ENCODE peak calls at places on chromosomes 6 and 20, in seven cellular contexts. One of them, this sample, is unnamed.

GRCh38 chr6:21158873-21159272 is 434.7 kb upstream of the SOX4 start:
- DNase-seq in HepG2: no peak
- DNase-seq in IMR-90: no peak
- DNase-seq in cardiac muscle cell: no peak
- DNase-seq in stomach: no peak
- DNase-seq in MM.1S: no peak
- DNase-seq in ovary: no peak
- DNase-seq in this sample: no peak

GRCh38 chr6:14453712-14454466 is 336.3 kb downstream of the CD83 start:
- DNase-seq in cardiac muscle cell: no peak
- DNase-seq in MM.1S: no peak
- DNase-seq in ovary: no peak
- DNase-seq in stomach: no peak
- DNase-seq in HepG2: no peak
- DNase-seq in IMR-90: no peak
- DNase-seq in this sample: no peak

GRCh38 chr6:154686162-154686561 is 47.1 kb upstream of the SCAF8 start:
- DNase-seq in IMR-90: no peak
- DNase-seq in HepG2: no peak
- DNase-seq in MM.1S: no peak
- DNase-seq in ovary: no peak
- DNase-seq in cardiac muscle cell: no peak
- DNase-seq in stomach: no peak
- DNase-seq in this sample: no peak

GRCh38 chr6:31713465-31713864 is 1.7 kb upstream of the LY6G6D start:
- DNase-seq in IMR-90: no peak
- DNase-seq in stomach: no peak
- DNase-seq in ovary: no peak
- DNase-seq in MM.1S: no peak
- DNase-seq in cardiac muscle cell: no peak
- DNase-seq in HepG2: no peak
- DNase-seq in this sample: no peak

GRCh38 chr6:610882-611281 is 46.0 kb downstream of the HUS1B start:
- DNase-seq in stomach: no peak
- DNase-seq in ovary: no peak
- DNase-seq in IMR-90: no peak
- DNase-seq in MM.1S: no peak
- DNase-seq in cardiac muscle cell: no peak
- DNase-seq in HepG2: no peak
- DNase-seq in this sample: no peak

GRCh38 chr20:50141811-50142561 is 11.5 kb downstream of the PEDS1 start:
- DNase-seq in MM.1S: no peak
- DNase-seq in HepG2: no peak
- DNase-seq in cardiac muscle cell: no peak
- DNase-seq in stomach: no peak
- DNase-seq in IMR-90: no peak
- DNase-seq in ovary: no peak
- DNase-seq in this sample: no peak

GRCh38 chr6:155125916-155126315 is 130.8 kb downstream of the TIAM2 start:
- DNase-seq in ovary: no peak
- DNase-seq in MM.1S: no peak
- DNase-seq in cardiac muscle cell: no peak
- DNase-seq in IMR-90: peak; percentile 80
- DNase-seq in stomach: no peak
- DNase-seq in HepG2: no peak
- DNase-seq in this sample: no peak

GRCh38 chr6:158754738-158755137 is 64.4 kb downstream of the EZR start:
- DNase-seq in HepG2: no peak
- DNase-seq in MM.1S: no peak
- DNase-seq in stomach: no peak
- DNase-seq in cardiac muscle cell: no peak
- DNase-seq in IMR-90: no peak
- DNase-seq in ovary: no peak
- DNase-seq in this sample: no peak

GRCh38 chr20:18740726-18741125 is 72.9 kb upstream of the SCP2D1 start:
- DNase-seq in HepG2: no peak
- DNase-seq in cardiac muscle cell: no peak
- DNase-seq in stomach: no peak
- DNase-seq in IMR-90: no peak
- DNase-seq in ovary: no peak
- DNase-seq in MM.1S: no peak
- DNase-seq in this sample: no peak

GRCh38 chr6:26025047-26025893 is 62.0 kb upstream of the HFE start:
- DNase-seq in MM.1S: peak; percentile 30
- DNase-seq in stomach: no peak
- DNase-seq in cardiac muscle cell: peak; percentile 80
- DNase-seq in ovary: no peak
- DNase-seq in HepG2: peak; percentile 63
- DNase-seq in IMR-90: peak; percentile 91
- DNase-seq in this sample: no peak

GRCh38 chr6:150037526-150038201 is 12.3 kb upstream of the RAET1L start:
- DNase-seq in cardiac muscle cell: no peak
- DNase-seq in MM.1S: no peak
- DNase-seq in HepG2: no peak
- DNase-seq in ovary: no peak
- DNase-seq in stomach: no peak
- DNase-seq in IMR-90: no peak
- DNase-seq in this sample: no peak

GRCh38 chr6:32190946-32191677 is 1.1 kb upstream of the PBX2 start:
- DNase-seq in cardiac muscle cell: no peak
- DNase-seq in HepG2: no peak
- DNase-seq in stomach: no peak
- DNase-seq in ovary: peak; percentile 51
- DNase-seq in IMR-90: no peak
- DNase-seq in MM.1S: no peak
- DNase-seq in this sample: no peak

GRCh38 chr6:157021267-157022021 is 244.3 kb downstream of the ARID1B start:
- DNase-seq in IMR-90: peak; percentile 81
- DNase-seq in cardiac muscle cell: peak; percentile 90
- DNase-seq in ovary: peak; percentile 93
- DNase-seq in MM.1S: peak; percentile 79
- DNase-seq in HepG2: peak; percentile 91
- DNase-seq in stomach: peak; percentile 90
- DNase-seq in this sample: peak; percentile 82

GRCh38 chr6:4903751-4904370 is 100.0 kb downstream of the RPP40 start:
- DNase-seq in MM.1S: no peak
- DNase-seq in ovary: no peak
- DNase-seq in IMR-90: no peak
- DNase-seq in HepG2: no peak
- DNase-seq in stomach: no peak
- DNase-seq in cardiac muscle cell: no peak
- DNase-seq in this sample: no peak

GRCh38 chr6:106359989-106360409 is 518 bp upstream of the CRYBG1 start:
- DNase-seq in ovary: no peak
- DNase-seq in HepG2: no peak
- DNase-seq in stomach: no peak
- DNase-seq in IMR-90: no peak
- DNase-seq in MM.1S: no peak
- DNase-seq in cardiac muscle cell: no peak
- DNase-seq in this sample: no peak

GRCh38 chr20:13141541-13141940 is 79.5 kb upstream of the ISM1 start:
- DNase-seq in MM.1S: no peak
- DNase-seq in IMR-90: no peak
- DNase-seq in ovary: no peak
- DNase-seq in HepG2: no peak
- DNase-seq in cardiac muscle cell: no peak
- DNase-seq in stomach: no peak
- DNase-seq in this sample: no peak

GRCh38 chr6:2798586-2799134 is 33.5 kb downstream of the WRNIP1 start:
- DNase-seq in HepG2: no peak
- DNase-seq in stomach: no peak
- DNase-seq in cardiac muscle cell: no peak
- DNase-seq in MM.1S: no peak
- DNase-seq in ovary: no peak
- DNase-seq in IMR-90: no peak
- DNase-seq in this sample: no peak

GRCh38 chr6:18101271-18101670 is 21.2 kb downstream of the NHLRC1 start:
- DNase-seq in cardiac muscle cell: no peak
- DNase-seq in IMR-90: peak; percentile 73
- DNase-seq in ovary: no peak
- DNase-seq in HepG2: no peak
- DNase-seq in stomach: no peak
- DNase-seq in MM.1S: no peak
- DNase-seq in this sample: no peak

GRCh38 chr6:40394381-40394780 is 192.8 kb downstream of the LRFN2 start:
- DNase-seq in HepG2: no peak
- DNase-seq in stomach: no peak
- DNase-seq in IMR-90: no peak
- DNase-seq in MM.1S: no peak
- DNase-seq in cardiac muscle cell: no peak
- DNase-seq in ovary: no peak
- DNase-seq in this sample: no peak

GRCh38 chr6:139996253-139996834 is 621.9 kb upstream of the CITED2 start:
- DNase-seq in cardiac muscle cell: no peak
- DNase-seq in HepG2: peak; percentile 48
- DNase-seq in ovary: no peak
- DNase-seq in MM.1S: peak; percentile 83
- DNase-seq in stomach: no peak
- DNase-seq in IMR-90: no peak
- DNase-seq in this sample: no peak
- TF ChIP-seq CTCF in cardiac muscle cell: no peak
- TF ChIP-seq CTCF in HepG2: peak; percentile 74
- TF ChIP-seq CTCF in ovary: no peak
- TF ChIP-seq CTCF in MM.1S: peak; percentile 56
- TF ChIP-seq CTCF in stomach: no peak
- TF ChIP-seq CTCF in IMR-90: peak; percentile 2
- TF ChIP-seq CTCF in this sample: no peak

GRCh38 chr6:84766796-84767590 is 2.6 kb upstream of the TBX18 start:
- DNase-seq in cardiac muscle cell: no peak
- DNase-seq in stomach: no peak
- DNase-seq in HepG2: no peak
- DNase-seq in ovary: no peak
- DNase-seq in MM.1S: no peak
- DNase-seq in IMR-90: no peak
- DNase-seq in this sample: no peak

GRCh38 chr6:84769247-84769646 is 4.8 kb upstream of the TBX18 start:
- DNase-seq in MM.1S: no peak
- DNase-seq in stomach: no peak
- DNase-seq in IMR-90: no peak
- DNase-seq in ovary: no peak
- DNase-seq in cardiac muscle cell: peak; percentile 72
- DNase-seq in HepG2: no peak
- DNase-seq in this sample: no peak

GRCh38 chr6:84770521-84770920 is 6.1 kb upstream of the TBX18 start:
- DNase-seq in MM.1S: no peak
- DNase-seq in stomach: no peak
- DNase-seq in IMR-90: no peak
- DNase-seq in cardiac muscle cell: no peak
- DNase-seq in ovary: no peak
- DNase-seq in HepG2: no peak
- DNase-seq in this sample: no peak

GRCh38 chr6:84767591-84768201 is 3.3 kb upstream of the TBX18 start:
- DNase-seq in HepG2: no peak
- DNase-seq in IMR-90: no peak
- DNase-seq in stomach: no peak
- DNase-seq in ovary: no peak
- DNase-seq in MM.1S: no peak
- DNase-seq in cardiac muscle cell: no peak
- DNase-seq in this sample: no peak

DNA sequence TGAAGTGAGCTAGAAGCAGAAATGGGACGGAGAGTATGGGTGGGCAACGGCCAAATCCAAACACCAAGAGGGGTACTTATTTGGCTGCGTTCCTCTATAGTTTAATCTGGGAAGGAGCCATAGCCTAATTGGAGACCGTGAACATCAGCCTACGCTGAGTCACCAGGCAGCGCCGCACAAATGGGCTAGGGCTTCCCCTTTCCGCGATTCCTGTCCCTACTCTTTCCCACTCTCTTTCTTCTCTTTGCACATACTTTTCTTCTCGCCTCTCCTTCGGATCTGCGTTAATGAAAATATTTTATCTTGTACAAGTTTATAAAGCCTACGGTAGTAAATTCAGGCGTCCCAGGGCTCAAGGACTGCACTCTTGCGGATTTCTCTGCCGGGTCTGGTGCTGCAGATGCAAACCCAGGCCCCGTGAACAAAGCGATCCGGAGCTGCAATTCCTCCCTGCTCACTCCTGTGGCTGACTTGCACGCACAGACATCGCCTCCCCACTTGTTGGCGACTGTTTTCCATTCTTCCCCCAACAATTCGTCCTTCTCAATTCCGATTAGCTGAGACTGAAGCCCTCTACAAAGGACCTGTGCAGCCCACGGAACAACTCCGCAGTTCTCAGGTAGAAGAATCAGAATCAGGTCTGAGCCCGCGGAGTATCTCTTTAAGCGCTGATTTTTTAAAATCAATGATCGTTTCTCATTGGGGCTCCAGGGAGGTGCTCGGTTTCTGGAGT is 4.2 kb upstream of the TBX18 start:
- DNase-seq in stomach: no peak
- DNase-seq in ovary: no peak
- DNase-seq in cardiac muscle cell: peak; percentile 78
- DNase-seq in HepG2: no peak
- DNase-seq in MM.1S: no peak
- DNase-seq in IMR-90: no peak
- DNase-seq in this sample: no peak
- H3K27me3 ChIP-seq in stomach: peaks cover 100% of the 10 kb centered on the region
- H3K27me3 ChIP-seq in ovary: peaks cover 5% of the 10 kb centered on the region
- H3K27me3 ChIP-seq in cardiac muscle cell: peaks cover 100% of the 10 kb centered on the region
- H3K27me3 ChIP-seq in HepG2: peaks cover 8% of the 10 kb centered on the region
- H3K27me3 ChIP-seq in MM.1S: no peaks in the 10 kb centered on the region
- H3K27me3 ChIP-seq in IMR-90: peaks cover 76% of the 10 kb centered on the region
- H3K27me3 ChIP-seq in this sample: peaks cover 74% of the 10 kb centered on the region

GRCh38 chr20:11692567-11692966 is 225.1 kb upstream of the BTBD3 start:
- DNase-seq in IMR-90: no peak
- DNase-seq in stomach: no peak
- DNase-seq in ovary: no peak
- DNase-seq in MM.1S: no peak
- DNase-seq in HepG2: no peak
- DNase-seq in cardiac muscle cell: no peak
- DNase-seq in this sample: no peak

GRCh38 chr20:11697646-11698045 is 220.0 kb upstream of the BTBD3 start:
- DNase-seq in IMR-90: no peak
- DNase-seq in HepG2: no peak
- DNase-seq in cardiac muscle cell: no peak
- DNase-seq in MM.1S: no peak
- DNase-seq in stomach: no peak
- DNase-seq in ovary: no peak
- DNase-seq in this sample: no peak

GRCh38 chr20:11694467-11694866 is 223.2 kb upstream of the BTBD3 start:
- DNase-seq in cardiac muscle cell: no peak
- DNase-seq in ovary: no peak
- DNase-seq in IMR-90: no peak
- DNase-seq in HepG2: no peak
- DNase-seq in MM.1S: no peak
- DNase-seq in stomach: no peak
- DNase-seq in this sample: no peak

GRCh38 chr20:11698124-11698523 is 219.6 kb upstream of the BTBD3 start:
- DNase-seq in ovary: no peak
- DNase-seq in IMR-90: no peak
- DNase-seq in HepG2: no peak
- DNase-seq in MM.1S: no peak
- DNase-seq in cardiac muscle cell: no peak
- DNase-seq in stomach: no peak
- DNase-seq in this sample: no peak

GRCh38 chr20:11697055-11697454 is 220.6 kb upstream of the BTBD3 start:
- DNase-seq in HepG2: no peak
- DNase-seq in IMR-90: no peak
- DNase-seq in stomach: no peak
- DNase-seq in cardiac muscle cell: no peak
- DNase-seq in MM.1S: no peak
- DNase-seq in ovary: no peak
- DNase-seq in this sample: no peak
- H3K27ac ChIP-seq in HepG2: no peak overlapping the region
- H3K27ac ChIP-seq in IMR-90: no peak overlapping the region
- H3K27ac ChIP-seq in stomach: no peak overlapping the region
- H3K27ac ChIP-seq in cardiac muscle cell: no peak overlapping the region
- H3K27ac ChIP-seq in MM.1S: no peak overlapping the region
- H3K27ac ChIP-seq in ovary: no peak overlapping the region
- H3K27ac ChIP-seq in this sample: no peak overlapping the region

GRCh38 chr6:131914967-131915751 is 36.0 kb downstream of the CCN2 start:
- DNase-seq in stomach: peak; percentile 75
- DNase-seq in IMR-90: peak; percentile 89
- DNase-seq in HepG2: peak; percentile 69
- DNase-seq in MM.1S: peak; percentile 74
- DNase-seq in cardiac muscle cell: peak; percentile 89
- DNase-seq in ovary: peak; percentile 63
- DNase-seq in this sample: peak; percentile 54
- TF ChIP-seq CTCF in stomach: peak; percentile 81
- TF ChIP-seq CTCF in IMR-90: peak; percentile 89
- TF ChIP-seq CTCF in HepG2: peak; percentile 90
- TF ChIP-seq CTCF in MM.1S: peak; percentile 90
- TF ChIP-seq CTCF in cardiac muscle cell: peak; percentile 90
- TF ChIP-seq CTCF in ovary: peak; percentile 72
- TF ChIP-seq CTCF in this sample: peak; percentile 85